ENCODE peak calls at places on chromosomes 12 and 14, in seven cellular contexts. F, J, Z, I, C, Q and E are unnamed samples. For H3K4me1, the result is how much of the 10 kb centered on the place peaks cover.

GRCh38 chr12:48750769-48751356 is 34.4 kb upstream of the CCNT1 start:
- DNase-seq in F (no peak), Z (no peak), I (no peak), J (no peak), C (no peak), Q (no peak), E (no peak)

GRCh38 chr14:95460647-95461478 is 55.6 kb downstream of the SYNE3 start:
- DNase-seq in I (peak), J (no peak), Q (no peak), F (no peak), C (no peak), Z (no peak), E (peak)

GRCh38 chr12:49909826-49910225 is 6.1 kb upstream of the FAIM2 start:
- DNase-seq in C (no peak), F (peak), I (no peak), Q (peak), Z (no peak), J (no peak), E (no peak)

GRCh38 chr12:20561886-20562285 is 133.2 kb upstream of the SLCO1C1 start:
- DNase-seq in I (no peak), F (no peak), Z (no peak), Q (no peak), J (no peak), C (no peak), E (no peak)

GRCh38 chr12:91267039-91267438 is 84.4 kb upstream of the DCN start:
- DNase-seq in J (no peak), Z (no peak), C (no peak), I (no peak), Q (no peak), F (no peak), E (no peak)

GRCh38 chr12:49111206-49111605 is 559 bp upstream of the LMBR1L start:
- DNase-seq in Q (no peak), F (no peak), Z (no peak), C (no peak), I (no peak), J (no peak), E (no peak)

GRCh38 chr12:31118831-31119530 is 45.3 kb downstream of the DDX11 start:
- DNase-seq in F (peak), I (peak), C (no peak), J (no peak), Q (peak), Z (no peak), E (no peak)

GRCh38 chr12:107336705-107337104 is 243.4 kb upstream of the CRY1 start:
- DNase-seq in Q (no peak), J (no peak), C (no peak), F (no peak), I (no peak), Z (no peak), E (no peak)

GRCh38 chr14:22572562-22573058 is 16.4 kb downstream of the DAD1 start:
- DNase-seq in I (no peak), F (no peak), J (no peak), C (no peak), Q (no peak), Z (no peak), E (peak)

GRCh38 chr12:110531741-110532333 is 29.7 kb downstream of the RAD9B start:
- DNase-seq in F (no peak), I (no peak), J (no peak), C (no peak), Z (no peak), Q (no peak), E (no peak)

GRCh38 chr12:52634266-52635056 is 16.1 kb upstream of the KRT73 start:
- DNase-seq in C (no peak), I (no peak), J (peak), Z (no peak), Q (peak), F (no peak), E (peak)

GRCh38 chr14:95931384-95931783 is 54.8 kb downstream of the TUNAR start:
- DNase-seq in I (no peak), C (no peak), Q (no peak), J (no peak), Z (no peak), F (no peak), E (no peak)

GRCh38 chr12:57454566-57455373 is at the start of gene INHBE:
- DNase-seq in J (no peak), Q (no peak), C (no peak), Z (no peak), I (no peak), F (peak), E (peak)

GRCh38 chr12:57456737-57457490 is 1.8 kb downstream of the INHBE start:
- DNase-seq in J (no peak), Z (no peak), C (no peak), Q (no peak), F (no peak), I (no peak), E (no peak)

GRCh38 chr12:57455374-57456144 is 452 bp downstream of the INHBE start:
- DNase-seq in J (no peak), Z (no peak), F (no peak), Q (no peak), I (no peak), C (no peak), E (no peak)

GRCh38 chr12:57454213-57454565 is 918 bp upstream of the INHBE start:
- DNase-seq in Q (no peak), J (no peak), Z (no peak), C (no peak), F (no peak), I (no peak), E (peak)

GRCh38 chr12:57456145-57456700 is 1.1 kb downstream of the INHBE start:
- DNase-seq in Q (no peak), J (no peak), I (peak), F (peak), C (no peak), Z (no peak), E (no peak)
- H3K4me3 ChIP-seq in Q (no peak), J (no peak), I (peak), F (peak), C (no peak), Z (no peak), E (no peak)

GRCh38 chr12:9648701-9649531 is 20.6 kb upstream of the CLEC2D start:
- DNase-seq in F (no peak), I (no peak), Q (no peak), J (no peak), C (no peak), Z (no peak), E (peak)
- H3K4me1 ChIP-seq in F (under half), I (under half), Q (under half), J (half or more), C (under half), Z (under half), E (under half)

DNA sequence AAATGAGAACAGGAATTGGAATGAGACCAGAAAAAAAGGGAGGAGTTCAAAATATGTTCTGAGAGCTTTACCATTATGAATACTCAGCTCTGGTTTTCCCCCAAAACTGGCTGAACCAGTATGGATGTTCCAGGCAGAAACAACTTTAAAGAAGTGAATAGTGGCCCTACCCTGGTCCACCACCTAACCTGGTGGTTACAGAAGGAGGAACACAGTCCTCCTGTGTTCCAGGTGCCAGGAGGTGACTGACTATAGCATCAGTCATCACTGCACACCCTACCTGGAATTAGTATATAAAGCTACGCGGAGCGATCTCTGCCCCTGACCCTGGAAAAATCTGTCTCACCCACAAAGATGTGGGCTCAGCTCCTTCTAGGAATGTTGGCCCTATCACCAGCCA is at the start of gene A2ML1:
- DNase-seq in C (no peak), Z (no peak), F (no peak), J (no peak), Q (no peak), I (no peak), E (no peak)
- H3K4me3 ChIP-seq in C (no peak), Z (no peak), F (no peak), J (no peak), Q (no peak), I (no peak), E (no peak)

GRCh38 chr12:75977952-75978671 is 53.5 kb downstream of the PHLDA1 start:
- DNase-seq in F (peak), Z (peak), J (no peak), C (peak), I (no peak), Q (peak), E (peak)
- H3K4me1 ChIP-seq in F (under half), Z (under half), J (under half), C (under half), I (under half), Q (half or more), E (under half)

DNA sequence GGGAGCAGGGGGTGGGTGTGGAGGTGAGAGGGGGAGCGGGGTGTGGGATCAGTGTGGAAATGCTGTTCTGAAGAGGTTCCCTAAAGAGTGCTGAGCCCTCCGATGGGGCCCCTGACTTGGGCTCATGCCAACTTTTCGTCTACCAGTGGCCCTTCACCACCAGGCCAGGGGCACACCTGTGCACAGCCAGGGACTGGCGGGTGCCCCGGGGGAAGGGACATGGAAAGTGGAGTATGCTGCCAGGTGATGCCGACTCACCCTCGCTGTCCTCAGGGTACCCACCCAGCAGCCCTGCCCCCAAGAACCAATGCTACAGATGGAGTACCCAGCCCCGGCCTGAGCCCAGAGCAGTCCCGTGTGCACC is 26.2 kb downstream of the AMN start:
- DNase-seq in Z (no peak), I (no peak), J (no peak), Q (no peak), C (no peak), F (no peak), E (no peak)
- H3K4me3 ChIP-seq in Z (no peak), I (no peak), J (no peak), Q (no peak), C (no peak), F (no peak), E (no peak)

GRCh38 chr14:21097616-21098133 is 780 bp downstream of the ZNF219 start:
- DNase-seq in Q (no peak), F (no peak), C (no peak), Z (no peak), J (no peak), I (no peak), E (no peak)
- H3K4me1 ChIP-seq in Q (half or more), F (under half), C (under half), Z (under half), J (under half), I (under half), E (under half)